ENCODE peak calls at places on chromosomes 11 and 22, in eight cellular contexts. One of them, this sample, is unnamed.

GRCh38 chr11:61732705-61733104 is 19.7 kb upstream of the MYRF start:
- DNase-seq in CD8-positive, alpha-beta T cell: no peak
- DNase-seq in fibroblast of mammary gland: peak; percentile 80
- DNase-seq in GM12865: no peak
- DNase-seq in choroid plexus epithelial cell: no peak
- DNase-seq in HL-60: no peak
- DNase-seq in A549: no peak
- DNase-seq in mucosa of descending colon: no peak
- DNase-seq in this sample: no peak

GRCh38 chr11:95923441-95923729 is 522 bp downstream of the MTMR2 start:
- DNase-seq in CD8-positive, alpha-beta T cell: no peak
- DNase-seq in fibroblast of mammary gland: no peak
- DNase-seq in GM12865: no peak
- DNase-seq in choroid plexus epithelial cell: no peak
- DNase-seq in HL-60: no peak
- DNase-seq in A549: no peak
- DNase-seq in mucosa of descending colon: no peak
- DNase-seq in this sample: no peak

GRCh38 chr11:64916040-64916847 is 765 bp downstream of the ATG2A start:
- DNase-seq in CD8-positive, alpha-beta T cell: no peak
- DNase-seq in fibroblast of mammary gland: peak; percentile 74
- DNase-seq in GM12865: peak; percentile 73
- DNase-seq in choroid plexus epithelial cell: peak; percentile 59
- DNase-seq in HL-60: no peak
- DNase-seq in A549: peak; percentile 65
- DNase-seq in mucosa of descending colon: peak; percentile 84
- DNase-seq in this sample: no peak

GRCh38 chr11:34218067-34218466 is 112.6 kb downstream of the NAT10 start:
- DNase-seq in CD8-positive, alpha-beta T cell: no peak
- DNase-seq in fibroblast of mammary gland: no peak
- DNase-seq in GM12865: no peak
- DNase-seq in choroid plexus epithelial cell: no peak
- DNase-seq in HL-60: no peak
- DNase-seq in A549: no peak
- DNase-seq in mucosa of descending colon: no peak
- DNase-seq in this sample: no peak

GRCh38 chr11:62018978-62019664 is 51.7 kb upstream of the FTH1 start:
- DNase-seq in CD8-positive, alpha-beta T cell: no peak
- DNase-seq in fibroblast of mammary gland: no peak
- DNase-seq in GM12865: peak; percentile 18
- DNase-seq in choroid plexus epithelial cell: no peak
- DNase-seq in HL-60: peak; percentile 23
- DNase-seq in A549: no peak
- DNase-seq in mucosa of descending colon: no peak
- DNase-seq in this sample: no peak

GRCh38 chr11:72831521-72832300 is 17.5 kb downstream of the ATG16L2 start:
- DNase-seq in CD8-positive, alpha-beta T cell: peak; percentile 70
- DNase-seq in fibroblast of mammary gland: peak; percentile 78
- DNase-seq in GM12865: peak; percentile 59
- DNase-seq in choroid plexus epithelial cell: peak; percentile 84
- DNase-seq in HL-60: no peak
- DNase-seq in A549: peak; percentile 74
- DNase-seq in mucosa of descending colon: peak; percentile 77
- DNase-seq in this sample: no peak

GRCh38 chr22:27988704-27989103 is 69.6 kb upstream of the PITPNB start:
- DNase-seq in CD8-positive, alpha-beta T cell: peak; percentile 29
- DNase-seq in fibroblast of mammary gland: no peak
- DNase-seq in GM12865: no peak
- DNase-seq in choroid plexus epithelial cell: no peak
- DNase-seq in HL-60: no peak
- DNase-seq in A549: no peak
- DNase-seq in mucosa of descending colon: no peak
- DNase-seq in this sample: no peak

GRCh38 chr11:108122166-108122628 is 830 bp downstream of the ACAT1 start:
- DNase-seq in CD8-positive, alpha-beta T cell: no peak
- DNase-seq in fibroblast of mammary gland: peak; percentile 61
- DNase-seq in GM12865: no peak
- DNase-seq in choroid plexus epithelial cell: peak; percentile 74
- DNase-seq in HL-60: no peak
- DNase-seq in A549: no peak
- DNase-seq in mucosa of descending colon: no peak
- DNase-seq in this sample: no peak

GRCh38 chr11:48019230-48019584 is 38.8 kb downstream of the PTPRJ start:
- DNase-seq in CD8-positive, alpha-beta T cell: no peak
- DNase-seq in fibroblast of mammary gland: no peak
- DNase-seq in GM12865: no peak
- DNase-seq in choroid plexus epithelial cell: no peak
- DNase-seq in HL-60: no peak
- DNase-seq in A549: no peak
- DNase-seq in mucosa of descending colon: no peak
- DNase-seq in this sample: no peak

GRCh38 chr11:3107608-3108182 is 50.5 kb upstream of the CARS1 start:
- DNase-seq in CD8-positive, alpha-beta T cell: no peak
- DNase-seq in fibroblast of mammary gland: no peak
- DNase-seq in GM12865: no peak
- DNase-seq in choroid plexus epithelial cell: no peak
- DNase-seq in HL-60: no peak
- DNase-seq in A549: no peak
- DNase-seq in mucosa of descending colon: peak; percentile 50
- DNase-seq in this sample: no peak

GRCh38 chr11:95283653-95284052 is 52.7 kb upstream of the SESN3 start:
- DNase-seq in CD8-positive, alpha-beta T cell: no peak
- DNase-seq in fibroblast of mammary gland: peak; percentile 81
- DNase-seq in GM12865: no peak
- DNase-seq in choroid plexus epithelial cell: peak; percentile 26
- DNase-seq in HL-60: peak; percentile 72
- DNase-seq in A549: no peak
- DNase-seq in mucosa of descending colon: no peak
- DNase-seq in this sample: no peak

GRCh38 chr11:71086687-71087258 is 165.6 kb downstream of the SHANK2 start:
- DNase-seq in CD8-positive, alpha-beta T cell: no peak
- DNase-seq in fibroblast of mammary gland: peak; percentile 23
- DNase-seq in GM12865: peak; percentile 6
- DNase-seq in choroid plexus epithelial cell: peak; percentile 43
- DNase-seq in HL-60: no peak
- DNase-seq in A549: peak; percentile 31
- DNase-seq in mucosa of descending colon: no peak
- DNase-seq in this sample: no peak

GRCh38 chr11:31827458-31828206 is 16.5 kb upstream of the PAX6 start:
- DNase-seq in CD8-positive, alpha-beta T cell: no peak
- DNase-seq in fibroblast of mammary gland: no peak
- DNase-seq in GM12865: no peak
- DNase-seq in choroid plexus epithelial cell: peak; percentile 35
- DNase-seq in HL-60: no peak
- DNase-seq in A549: no peak
- DNase-seq in mucosa of descending colon: no peak
- DNase-seq in this sample: no peak

GRCh38 chr11:63882555-63883242 is 34.3 kb downstream of the RCOR2 start:
- DNase-seq in CD8-positive, alpha-beta T cell: no peak
- DNase-seq in fibroblast of mammary gland: no peak
- DNase-seq in GM12865: no peak
- DNase-seq in choroid plexus epithelial cell: no peak
- DNase-seq in HL-60: peak; percentile 77
- DNase-seq in A549: no peak
- DNase-seq in mucosa of descending colon: no peak
- DNase-seq in this sample: no peak

GRCh38 chr11:123624974-123625373 is 29.4 kb downstream of the SCN3B start:
- DNase-seq in CD8-positive, alpha-beta T cell: no peak
- DNase-seq in fibroblast of mammary gland: peak; percentile 47
- DNase-seq in GM12865: no peak
- DNase-seq in choroid plexus epithelial cell: peak; percentile 7
- DNase-seq in HL-60: no peak
- DNase-seq in A549: no peak
- DNase-seq in mucosa of descending colon: no peak
- DNase-seq in this sample: no peak

GRCh38 chr22:47659467-47660302 is 897.2 kb downstream of the TBC1D22A start:
- DNase-seq in CD8-positive, alpha-beta T cell: no peak
- DNase-seq in fibroblast of mammary gland: no peak
- DNase-seq in GM12865: no peak
- DNase-seq in choroid plexus epithelial cell: no peak
- DNase-seq in HL-60: no peak
- DNase-seq in A549: no peak
- DNase-seq in mucosa of descending colon: no peak
- DNase-seq in this sample: no peak

GRCh38 chr11:65780770-65781151 is at the start of gene AP5B1:
- DNase-seq in CD8-positive, alpha-beta T cell: peak; percentile 82
- DNase-seq in fibroblast of mammary gland: peak; percentile 24
- DNase-seq in GM12865: peak; percentile 66
- DNase-seq in choroid plexus epithelial cell: peak; percentile 38
- DNase-seq in HL-60: peak; percentile 61
- DNase-seq in A549: peak; percentile 64
- DNase-seq in mucosa of descending colon: peak; percentile 80
- DNase-seq in this sample: no peak

GRCh38 chr11:115919341-115920086 is 415.3 kb upstream of the CADM1 start:
- DNase-seq in CD8-positive, alpha-beta T cell: no peak
- DNase-seq in fibroblast of mammary gland: no peak
- DNase-seq in GM12865: peak; percentile 92
- DNase-seq in choroid plexus epithelial cell: no peak
- DNase-seq in HL-60: no peak
- DNase-seq in A549: peak; percentile 6
- DNase-seq in mucosa of descending colon: no peak
- DNase-seq in this sample: no peak

GRCh38 chr22:19430890-19431541 is 517 bp downstream of the HIRA start:
- DNase-seq in CD8-positive, alpha-beta T cell: peak; percentile 54
- DNase-seq in fibroblast of mammary gland: peak; percentile 25
- DNase-seq in GM12865: peak; percentile 47
- DNase-seq in choroid plexus epithelial cell: peak; percentile 41
- DNase-seq in HL-60: peak; percentile 51
- DNase-seq in A549: peak; percentile 11
- DNase-seq in mucosa of descending colon: peak; percentile 85
- DNase-seq in this sample: no peak
- TF ChIP-seq CTCF in CD8-positive, alpha-beta T cell: no peak
- TF ChIP-seq CTCF in fibroblast of mammary gland: peak; percentile 16
- TF ChIP-seq CTCF in GM12865: no peak
- TF ChIP-seq CTCF in choroid plexus epithelial cell: peak; percentile 41
- TF ChIP-seq CTCF in HL-60: no peak
- TF ChIP-seq CTCF in A549: no peak
- TF ChIP-seq CTCF in mucosa of descending colon: no peak
- TF ChIP-seq CTCF in this sample: peak; percentile 10

DNA sequence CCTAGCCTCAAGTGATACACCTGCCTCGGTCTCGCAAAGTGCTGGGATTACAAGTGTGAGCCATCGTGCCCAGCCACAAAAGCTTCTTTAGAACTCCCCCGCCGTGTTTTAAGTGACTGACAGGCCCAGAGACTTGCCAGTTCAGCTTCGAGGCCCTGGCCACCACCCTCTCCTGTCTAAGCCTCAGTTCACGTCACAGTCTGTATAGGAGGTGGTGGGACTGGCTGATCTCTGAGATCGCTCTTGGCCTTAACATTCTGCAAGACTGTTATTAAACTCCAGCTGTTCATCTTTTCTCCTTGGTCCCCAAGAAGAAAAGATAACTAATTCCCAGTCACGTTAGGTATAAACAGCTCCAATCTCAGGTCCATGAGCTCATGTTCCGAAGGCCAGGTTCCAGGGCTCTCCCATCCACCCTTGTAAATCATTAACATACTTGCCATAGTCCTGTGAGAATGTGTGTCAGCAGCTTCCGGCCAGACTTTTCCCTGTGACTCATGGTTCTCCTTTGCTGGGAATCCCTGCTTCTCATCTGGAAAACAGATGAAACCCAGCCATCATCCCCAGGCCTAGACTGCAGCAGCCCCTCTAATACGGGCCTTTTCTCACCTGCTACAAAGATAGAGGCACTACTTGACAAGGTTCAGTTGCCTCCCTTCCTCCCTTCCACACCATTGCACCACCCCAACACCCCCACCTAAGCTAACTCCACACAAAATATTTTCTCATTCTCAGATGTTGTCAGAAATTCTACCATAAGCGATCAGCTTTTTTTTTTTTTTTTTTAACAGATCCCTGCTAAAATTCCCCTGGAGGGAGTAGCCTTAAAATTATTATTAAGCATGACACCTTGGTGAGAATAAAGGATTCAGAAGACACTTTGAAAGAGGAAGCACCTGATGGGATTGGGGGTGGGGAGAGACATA is 5.6 kb upstream of the KIAA0930 start:
- DNase-seq in CD8-positive, alpha-beta T cell: no peak
- DNase-seq in fibroblast of mammary gland: peak; percentile 96
- DNase-seq in GM12865: no peak
- DNase-seq in choroid plexus epithelial cell: peak; percentile 88
- DNase-seq in HL-60: no peak
- DNase-seq in A549: peak; percentile 88
- DNase-seq in mucosa of descending colon: no peak
- DNase-seq in this sample: no peak
- H3K4me3 ChIP-seq in CD8-positive, alpha-beta T cell: no peak overlapping the region
- H3K4me3 ChIP-seq in fibroblast of mammary gland: no peak overlapping the region
- H3K4me3 ChIP-seq in GM12865: peak overlapping the region; percentile 6
- H3K4me3 ChIP-seq in choroid plexus epithelial cell: no peak overlapping the region
- H3K4me3 ChIP-seq in HL-60: no peak overlapping the region
- H3K4me3 ChIP-seq in A549: peak overlapping the region; percentile 30
- H3K4me3 ChIP-seq in mucosa of descending colon: no peak overlapping the region
- H3K4me3 ChIP-seq in this sample: no peak overlapping the region

GRCh38 chr11:131583823-131584222 is 213.4 kb downstream of the NTM start:
- DNase-seq in CD8-positive, alpha-beta T cell: no peak
- DNase-seq in fibroblast of mammary gland: no peak
- DNase-seq in GM12865: no peak
- DNase-seq in choroid plexus epithelial cell: no peak
- DNase-seq in HL-60: no peak
- DNase-seq in A549: no peak
- DNase-seq in mucosa of descending colon: no peak
- DNase-seq in this sample: no peak

GRCh38 chr11:131588057-131588456 is 217.6 kb downstream of the NTM start:
- DNase-seq in CD8-positive, alpha-beta T cell: no peak
- DNase-seq in fibroblast of mammary gland: no peak
- DNase-seq in GM12865: no peak
- DNase-seq in choroid plexus epithelial cell: no peak
- DNase-seq in HL-60: no peak
- DNase-seq in A549: no peak
- DNase-seq in mucosa of descending colon: no peak
- DNase-seq in this sample: no peak

GRCh38 chr11:131582021-131582531 is 211.7 kb downstream of the NTM start:
- DNase-seq in CD8-positive, alpha-beta T cell: no peak
- DNase-seq in fibroblast of mammary gland: no peak
- DNase-seq in GM12865: no peak
- DNase-seq in choroid plexus epithelial cell: no peak
- DNase-seq in HL-60: no peak
- DNase-seq in A549: no peak
- DNase-seq in mucosa of descending colon: no peak
- DNase-seq in this sample: no peak

GRCh38 chr11:131581006-131581405 is 210.6 kb downstream of the NTM start:
- DNase-seq in CD8-positive, alpha-beta T cell: no peak
- DNase-seq in fibroblast of mammary gland: no peak
- DNase-seq in GM12865: no peak
- DNase-seq in choroid plexus epithelial cell: peak; percentile 25
- DNase-seq in HL-60: no peak
- DNase-seq in A549: no peak
- DNase-seq in mucosa of descending colon: no peak
- DNase-seq in this sample: no peak

GRCh38 chr11:131584694-131585592 is 214.5 kb downstream of the NTM start:
- DNase-seq in CD8-positive, alpha-beta T cell: no peak
- DNase-seq in fibroblast of mammary gland: no peak
- DNase-seq in GM12865: peak; percentile 22
- DNase-seq in choroid plexus epithelial cell: no peak
- DNase-seq in HL-60: no peak
- DNase-seq in A549: no peak
- DNase-seq in mucosa of descending colon: no peak
- DNase-seq in this sample: no peak
- TF ChIP-seq CTCF in CD8-positive, alpha-beta T cell: no peak
- TF ChIP-seq CTCF in fibroblast of mammary gland: no peak
- TF ChIP-seq CTCF in GM12865: peak; percentile 34
- TF ChIP-seq CTCF in choroid plexus epithelial cell: peak; percentile 43
- TF ChIP-seq CTCF in HL-60: no peak
- TF ChIP-seq CTCF in A549: no peak
- TF ChIP-seq CTCF in mucosa of descending colon: no peak
- TF ChIP-seq CTCF in this sample: peak; percentile 46

GRCh38 chr11:17477361-17477760 is 716 bp upstream of the ABCC8 start:
- DNase-seq in CD8-positive, alpha-beta T cell: no peak
- DNase-seq in fibroblast of mammary gland: no peak
- DNase-seq in GM12865: no peak
- DNase-seq in choroid plexus epithelial cell: no peak
- DNase-seq in HL-60: no peak
- DNase-seq in A549: no peak
- DNase-seq in mucosa of descending colon: no peak
- DNase-seq in this sample: no peak
- H3K4me3 ChIP-seq in CD8-positive, alpha-beta T cell: no peak overlapping the region
- H3K4me3 ChIP-seq in fibroblast of mammary gland: no peak overlapping the region
- H3K4me3 ChIP-seq in GM12865: no peak overlapping the region
- H3K4me3 ChIP-seq in choroid plexus epithelial cell: no peak overlapping the region
- H3K4me3 ChIP-seq in HL-60: no peak overlapping the region
- H3K4me3 ChIP-seq in A549: no peak overlapping the region
- H3K4me3 ChIP-seq in mucosa of descending colon: no peak overlapping the region
- H3K4me3 ChIP-seq in this sample: no peak overlapping the region